ENCODE peak calls at places on chromosome 12, in four cellular contexts. F is IMR-90, J is esophagus squamous epithelium, N is uterus. B is an unnamed sample.

GRCh38 chr12:17976202-17976601 is 113.8 kb downstream of the RERGL start:
- DNase-seq in F (no peak), J (no peak), N (no peak), B (no peak)

GRCh38 chr12:29255061-29255460 is 106.0 kb downstream of the FAR2 start:
- DNase-seq in F (no peak), J (no peak), N (no peak), B (no peak)

GRCh38 chr12:6667559-6668210 is 4.8 kb upstream of the ING4 start:
- DNase-seq in F (no peak), J (no peak), N (no peak), B (no peak)

GRCh38 chr12:132945806-132946506 is 10.2 kb downstream of the ZNF605 start:
- DNase-seq in F (no peak), J (no peak), N (no peak), B (no peak)

GRCh38 chr12:66011731-66012130 is 118.8 kb downstream of the LLPH start:
- DNase-seq in F (peak; percentile 32), J (no peak), N (no peak), B (no peak)

GRCh38 chr12:121949643-121950397 is 31.4 kb downstream of the CFAP251 start:
- DNase-seq in F (peak; percentile 98), J (no peak), N (no peak), B (no peak)

GRCh38 chr12:15131462-15131861 is 89.8 kb downstream of the RERG start:
- DNase-seq in F (peak; percentile 4), J (no peak), N (no peak), B (no peak)

GRCh38 chr12:94813314-94813713 is 163.0 kb upstream of the TMCC3 start:
- DNase-seq in F (no peak), J (no peak), N (no peak), B (no peak)

GRCh38 chr12:76183459-76184186 is 99.1 kb upstream of the NAP1L1 start:
- DNase-seq in F (peak; percentile 99), J (no peak), N (peak; percentile 16), B (no peak)

GRCh38 chr12:116835484-116835883 is 45.8 kb downstream of the HRK start:
- DNase-seq in F (no peak), J (no peak), N (no peak), B (no peak)

GRCh38 chr12:45601390-45601789 is 128.1 kb upstream of the ARID2 start:
- DNase-seq in F (no peak), J (no peak), N (no peak), B (no peak)

GRCh38 chr12:55036326-55036725 is 16.6 kb downstream of the NEUROD4 start:
- DNase-seq in F (no peak), J (no peak), N (no peak), B (peak; percentile 16)

GRCh38 chr12:96141216-96141944 is 52.8 kb upstream of the ELK3 start:
- DNase-seq in F (peak; percentile 71), J (no peak), N (no peak), B (no peak)

GRCh38 chr12:12398026-12398859 is 41.4 kb downstream of the BORCS5 start:
- DNase-seq in F (peak; percentile 97), J (no peak), N (peak; percentile 83), B (no peak)

GRCh38 chr12:116547955-116548471 is 11.2 kb upstream of the MAP1LC3B2 start:
- DNase-seq in F (peak; percentile 55), J (no peak), N (no peak), B (no peak)

GRCh38 chr12:126210026-126210425 is 1144.8 kb downstream of the AACS start:
- DNase-seq in F (no peak), J (no peak), N (no peak), B (no peak)

GRCh38 chr12:17609152-17609551 is 480.8 kb downstream of the RERGL start:
- DNase-seq in F (no peak), J (no peak), N (no peak), B (no peak)

GRCh38 chr12:67137256-67137655 is 131.9 kb upstream of the CAND1 start:
- DNase-seq in F (no peak), J (no peak), N (no peak), B (no peak)

GRCh38 chr12:107131832-107132616 is 38.7 kb upstream of the CRY1 start:
- DNase-seq in F (peak; percentile 68), J (no peak), N (no peak), B (peak; percentile 41)

GRCh38 chr12:790253-790563 is 37.8 kb downstream of the WNK1 start:
- DNase-seq in F (no peak), J (no peak), N (no peak), B (no peak)

GRCh38 chr12:46494424-46494823 is 121.9 kb upstream of the SLC38A2 start:
- DNase-seq in F (peak; percentile 85), J (no peak), N (no peak), B (no peak)

GRCh38 chr12:530308-530707 is 70.6 kb downstream of the B4GALNT3 start:
- DNase-seq in F (no peak), J (no peak), N (no peak), B (no peak)

GRCh38 chr12:127599441-127599840 is 667.5 kb upstream of the TMEM132C start:
- DNase-seq in F (no peak), J (no peak), N (no peak), B (no peak)

GRCh38 chr12:91127751-91128150 is 16.5 kb upstream of the LUM start:
- DNase-seq in F (peak; percentile 61), J (no peak), N (no peak), B (no peak)

GRCh38 chr12:130916251-130916911 is 37.3 kb upstream of the ADGRD1 start:
- DNase-seq in F (peak; percentile 28), J (no peak), N (peak; percentile 79), B (no peak)

GRCh38 chr12:122730215-122731014 is at the start of gene HCAR1:
- DNase-seq in F (no peak), J (no peak), N (peak; percentile 28), B (no peak)

GRCh38 chr12:90305379-90305778 is 596.7 kb upstream of the ATP2B1 start:
- DNase-seq in F (no peak), J (no peak), N (no peak), B (no peak)

GRCh38 chr12:62468394-62468793 is 1.8 kb downstream of the MON2 start:
- DNase-seq in F (no peak), J (no peak), N (no peak), B (no peak)

GRCh38 chr12:48005750-48006021 is 1.4 kb upstream of the COL2A1 start:
- DNase-seq in F (no peak), J (no peak), N (no peak), B (no peak)
- H3K27me3 ChIP-seq in F (peaks cover 80% of the 10 kb centered on the region), J (peaks cover 21% of the 10 kb centered on the region), N (peaks cover 11% of the 10 kb centered on the region), B (peaks cover 49% of the 10 kb centered on the region)

GRCh38 chr12:26750531-26751171 is 82.3 kb downstream of the ITPR2 start:
- DNase-seq in F (no peak), J (no peak), N (no peak), B (no peak)
- H3K4me1 ChIP-seq in F (peaks cover 6% of the 10 kb centered on the region), J (peaks cover 11% of the 10 kb centered on the region), N (no peaks in the 10 kb centered on the region), B (no peaks in the 10 kb centered on the region)

GRCh38 chr12:27426743-27427142 is 19.8 kb upstream of the SMCO2 start:
- DNase-seq in F (no peak), J (no peak), N (no peak), B (no peak)
- H3K27me3 ChIP-seq in F (no peaks in the 10 kb centered on the region), J (no peaks in the 10 kb centered on the region), N (no peaks in the 10 kb centered on the region), B (no peaks in the 10 kb centered on the region)

GRCh38 chr12:106106129-106106566 is 32.6 kb downstream of the NUAK1 start:
- DNase-seq in F (no peak), J (no peak), N (no peak), B (no peak)
- H3K4me1 ChIP-seq in F (peaks cover 17% of the 10 kb centered on the region), J (peaks cover 30% of the 10 kb centered on the region), N (peaks cover 18% of the 10 kb centered on the region), B (no peaks in the 10 kb centered on the region)

GRCh38 chr12:48982397-48983080 is 4.4 kb downstream of the WNT1 start:
- DNase-seq in F (no peak), J (no peak), N (no peak), B (no peak)
- H3K27me3 ChIP-seq in F (peaks cover 96% of the 10 kb centered on the region), J (peaks cover 28% of the 10 kb centered on the region), N (peaks cover 28% of the 10 kb centered on the region), B (peaks cover 26% of the 10 kb centered on the region)

GRCh38 chr12:79921786-79922185 is 13.1 kb downstream of the PPP1R12A start:
- DNase-seq in F (no peak), J (no peak), N (no peak), B (no peak)

GRCh38 chr12:79920421-79921238 is 14.3 kb downstream of the PPP1R12A start:
- DNase-seq in F (no peak), J (no peak), N (no peak), B (no peak)

GRCh38 chr12:79925492-79925891 is 9.4 kb downstream of the PPP1R12A start:
- DNase-seq in F (no peak), J (no peak), N (no peak), B (no peak)

GRCh38 chr12:79919762-79920161 is 15.1 kb downstream of the PPP1R12A start:
- DNase-seq in F (no peak), J (no peak), N (no peak), B (no peak)
- H3K4me1 ChIP-seq in F (no peaks in the 10 kb centered on the region), J (peaks cover 4% of the 10 kb centered on the region), N (no peaks in the 10 kb centered on the region), B (peaks cover 27% of the 10 kb centered on the region)

DNA sequence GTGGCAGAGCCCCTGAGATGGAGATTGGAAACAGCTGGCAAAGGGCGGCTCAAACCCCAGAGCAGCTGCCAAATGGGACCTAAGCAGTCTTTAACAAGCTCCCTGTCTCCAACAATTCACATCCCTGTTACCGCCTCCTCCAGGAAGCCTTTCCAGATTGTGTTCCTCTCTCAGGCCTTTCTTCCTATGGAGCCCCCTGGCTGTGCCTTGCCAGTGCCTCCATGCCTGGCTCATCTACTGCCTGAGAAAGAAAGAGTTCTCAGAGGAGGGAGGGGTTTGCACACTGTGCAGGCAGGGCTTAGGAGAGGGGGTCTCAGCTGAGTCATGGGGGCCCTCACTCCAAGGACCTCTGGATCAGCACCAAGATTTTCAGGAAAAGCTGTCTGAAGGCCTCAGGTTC is 8.8 kb upstream of the KRT74 start:
- DNase-seq in F (no peak), J (no peak), N (no peak), B (no peak)
- H3K27me3 ChIP-seq in F (peaks cover 47% of the 10 kb centered on the region), J (no peaks in the 10 kb centered on the region), N (no peaks in the 10 kb centered on the region), B (no peaks in the 10 kb centered on the region)

GRCh38 chr12:105931762-105932587 is 206.8 kb downstream of the NUAK1 start:
- DNase-seq in F (no peak), J (no peak), N (no peak), B (no peak)
- H3K4me1 ChIP-seq in F (peaks cover 19% of the 10 kb centered on the region), J (peaks cover 4% of the 10 kb centered on the region), N (no peaks in the 10 kb centered on the region), B (no peaks in the 10 kb centered on the region)

GRCh38 chr12:2578191-2578590 is 216.6 kb upstream of the FKBP4 start:
- DNase-seq in F (no peak), J (no peak), N (no peak), B (no peak)

GRCh38 chr12:2570562-2570961 is 224.2 kb upstream of the FKBP4 start:
- DNase-seq in F (no peak), J (no peak), N (no peak), B (no peak)

GRCh38 chr12:2578772-2579171 is 216.0 kb upstream of the FKBP4 start:
- DNase-seq in F (no peak), J (no peak), N (no peak), B (no peak)

GRCh38 chr12:2575245-2575644 is 219.5 kb upstream of the FKBP4 start:
- DNase-seq in F (no peak), J (no peak), N (no peak), B (no peak)

DNA sequence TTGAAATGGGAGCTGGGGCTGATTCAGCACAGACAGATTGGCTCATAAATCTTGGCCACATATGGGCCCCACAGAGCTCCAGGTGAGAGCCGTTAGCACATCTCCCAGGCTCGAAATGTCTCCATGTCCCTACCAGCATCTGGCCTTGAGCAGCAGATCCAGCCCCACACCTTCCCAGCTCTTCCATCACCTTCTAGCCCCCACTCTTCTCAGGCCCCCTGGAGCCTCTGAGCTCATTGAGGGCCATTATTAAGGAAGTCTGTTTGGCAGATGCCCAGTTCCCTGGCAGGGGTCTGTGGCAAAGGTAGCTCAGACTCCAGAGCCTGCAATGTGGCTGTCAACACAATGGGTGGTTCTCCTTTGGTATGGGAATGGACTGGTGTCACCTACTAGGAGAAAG is 220.2 kb upstream of the FKBP4 start:
- DNase-seq in F (no peak), J (no peak), N (no peak), B (no peak)
- H3K27me3 ChIP-seq in F (peaks cover 5% of the 10 kb centered on the region), J (no peaks in the 10 kb centered on the region), N (no peaks in the 10 kb centered on the region), B (no peaks in the 10 kb centered on the region)

B was measured in CD4-positive, CD25-positive, alpha-beta regulatory T cell.